ENCODE peak calls at places on chromosomes 12 and 14, in six cellular contexts. L is T-helper 1 cell, A is right atrium auricular region, U is neuronal stem cell, P is fibroblast of the aortic adventitia, K is PC-9. D is an unnamed sample.

GRCh38 chr12:124617615-124618014 is 50.2 kb upstream of the NCOR2 start:
- DNase-seq in K (no peak), A (no peak), P (no peak), L (no peak), U (no peak), D (peak)

GRCh38 chr14:90720336-90720735 is 95.9 kb downstream of the TTC7B start:
- DNase-seq in U (no peak), K (no peak), A (no peak), L (no peak), P (no peak), D (no peak)

GRCh38 chr14:103558071-103558882 is 4.2 kb downstream of the BAG5 start:
- DNase-seq in K (peak), U (no peak), P (peak), L (no peak), A (no peak), D (no peak)

GRCh38 chr14:50831704-50832130 is 755 bp upstream of the NIN start:
- DNase-seq in L (no peak), U (no peak), K (no peak), A (no peak), P (no peak), D (no peak)

GRCh38 chr12:130952545-130952954 is 1.2 kb upstream of the ADGRD1 start:
- DNase-seq in L (no peak), P (no peak), K (no peak), A (no peak), U (no peak), D (no peak)

GRCh38 chr12:64390275-64390851 is at the start of gene C12orf56:
- DNase-seq in P (peak), L (no peak), K (no peak), A (no peak), U (no peak), D (peak)

GRCh38 chr14:53571990-53572389 is 384.6 kb downstream of the BMP4 start:
- DNase-seq in U (no peak), A (no peak), K (no peak), P (no peak), L (no peak), D (no peak)

GRCh38 chr14:70709726-70710382 is 68.1 kb downstream of the TTC9 start:
- DNase-seq in L (no peak), K (no peak), U (no peak), P (no peak), A (no peak), D (peak)

GRCh38 chr12:112870267-112870980 is 36.3 kb upstream of the OAS1 start:
- DNase-seq in A (no peak), U (no peak), P (no peak), K (no peak), L (no peak), D (no peak)

GRCh38 chr14:96071561-96071960 is 32.4 kb downstream of the C14orf132 start:
- DNase-seq in A (no peak), U (no peak), K (no peak), L (no peak), P (no peak), D (no peak)

GRCh38 chr14:56199095-56199975 is 81.1 kb downstream of the PELI2 start:
- DNase-seq in K (no peak), L (no peak), U (no peak), P (peak), A (peak), D (peak)

GRCh38 chr12:54017027-54017788 is 8.4 kb downstream of the HOXC8 start:
- DNase-seq in K (peak), U (no peak), P (no peak), A (no peak), L (no peak), D (no peak)

GRCh38 chr12:107486140-107486892 is 199.3 kb upstream of the PWP1 start:
- DNase-seq in U (no peak), A (no peak), P (no peak), K (no peak), L (no peak), D (peak)

GRCh38 chr14:52299692-52300278 is 14.3 kb upstream of the PTGER2 start:
- DNase-seq in U (no peak), A (no peak), K (peak), P (peak), L (no peak), D (peak)

GRCh38 chr14:50451854-50452253 is 55.2 kb upstream of the CDKL1 start:
- DNase-seq in L (no peak), A (no peak), U (no peak), P (no peak), K (no peak), D (no peak)

GRCh38 chr12:6430124-6430989 is 14.4 kb upstream of the CD27 start:
- DNase-seq in P (peak), K (peak), L (no peak), A (peak), U (no peak), D (no peak)

GRCh38 chr12:45464699-45465098 is 248.8 kb downstream of the ANO6 start:
- DNase-seq in L (no peak), K (no peak), U (no peak), A (no peak), P (no peak), D (no peak)

GRCh38 chr12:7017870-7018349 is 366 bp downstream of the LPCAT3 start:
- DNase-seq in A (peak), L (no peak), K (no peak), P (no peak), U (no peak), D (no peak)

GRCh38 chr12:89370850-89371249 is 18.5 kb upstream of the DUSP6 start:
- DNase-seq in K (no peak), L (no peak), U (no peak), P (peak), A (no peak), D (no peak)

GRCh38 chr14:34322940-34323418 is 139.1 kb downstream of the SPTSSA start:
- DNase-seq in A (no peak), P (peak), K (no peak), L (peak), U (peak), D (peak)

GRCh38 chr14:49485290-49485689 is 100.9 kb downstream of the RPS29 start:
- DNase-seq in U (no peak), L (no peak), A (no peak), K (no peak), P (no peak), D (no peak)

GRCh38 chr12:124590447-124590846 is 23.0 kb upstream of the NCOR2 start:
- DNase-seq in P (no peak), L (no peak), U (no peak), A (no peak), K (no peak), D (no peak)

GRCh38 chr12:124603910-124604775 is 36.7 kb upstream of the NCOR2 start:
- DNase-seq in K (no peak), A (no peak), U (no peak), P (no peak), L (no peak), D (no peak)

GRCh38 chr14:89740241-89740640 is 214.3 kb downstream of the EFCAB11 start:
- DNase-seq in L (no peak), K (peak), P (no peak), U (no peak), A (no peak), D (no peak)

GRCh38 chr12:52832960-52833905 is 878 bp downstream of the KRT79 start:
- DNase-seq in K (no peak), A (no peak), U (no peak), L (no peak), P (no peak), D (no peak)

GRCh38 chr12:131101703-131102492 is 148.2 kb downstream of the ADGRD1 start:
- DNase-seq in K (no peak), A (no peak), U (no peak), L (no peak), P (no peak), D (no peak)

GRCh38 chr12:7242176-7243101 is 53.0 kb downstream of the PEX5 start:
- DNase-seq in P (no peak), U (no peak), A (no peak), K (no peak), L (no peak), D (no peak)

D was measured in NCI-H2029.